ENCODE peak calls at places on chromosome 17, in eight cellular contexts. Q, V, N, U, R, G, C and L are unnamed samples.

GRCh38 chr17:68613739-68614298 is 12.7 kb upstream of the FAM20A start:
- DNase-seq in G (no peak), C (no peak), N (peak), Q (peak), V (no peak), R (peak), U (no peak), L (peak)

GRCh38 chr17:37481001-37481665 is 8.6 kb upstream of the DUSP14 start:
- DNase-seq in R (no peak), C (no peak), N (no peak), Q (no peak), G (no peak), U (no peak), V (no peak), L (peak)

GRCh38 chr17:62666061-62666800 is 38.8 kb downstream of the MRC2 start:
- DNase-seq in U (no peak), Q (no peak), G (no peak), R (no peak), C (no peak), N (no peak), V (no peak), L (no peak)

GRCh38 chr17:77645441-77646430 is 312.8 kb upstream of the TNRC6C start:
- DNase-seq in V (peak), C (no peak), Q (peak), G (no peak), N (no peak), R (peak), U (no peak), L (no peak)

GRCh38 chr17:55743103-55743679 is 7.7 kb upstream of the PCTP start:
- DNase-seq in N (peak), Q (no peak), C (no peak), U (no peak), R (no peak), V (peak), G (no peak), L (peak)

GRCh38 chr17:68035131-68035522 is 408 bp upstream of the KPNA2 start:
- DNase-seq in G (peak), Q (no peak), N (peak), U (no peak), R (peak), C (peak), V (no peak), L (no peak)

GRCh38 chr17:42255425-42255810 is 20.8 kb downstream of the STAT5B start:
- DNase-seq in N (no peak), U (no peak), R (no peak), V (no peak), G (no peak), C (no peak), Q (no peak), L (no peak)

GRCh38 chr17:78535285-78536197 is 41.7 kb downstream of the DNAH17 start:
- DNase-seq in N (no peak), U (no peak), Q (no peak), V (no peak), C (no peak), G (no peak), R (no peak), L (no peak)

GRCh38 chr17:18319604-18320256 is 4.6 kb downstream of the SMCR8 start:
- DNase-seq in Q (peak), V (peak), R (peak), U (peak), C (no peak), N (peak), G (no peak), L (peak)

GRCh38 chr17:59696682-59697277 is 10.4 kb downstream of the PTRH2 start:
- DNase-seq in Q (no peak), N (no peak), U (no peak), V (no peak), C (no peak), R (no peak), G (no peak), L (no peak)

GRCh38 chr17:44829558-44830358 is at the start of gene GJC1:
- DNase-seq in Q (peak), U (no peak), C (no peak), R (no peak), N (peak), V (peak), G (no peak), L (no peak)

GRCh38 chr17:57459286-57459915 is 203.1 kb downstream of the MSI2 start:
- DNase-seq in V (peak), U (no peak), N (no peak), G (no peak), Q (peak), C (no peak), R (peak), L (peak)

GRCh38 chr17:69779378-69780214 is 295.4 kb upstream of the KCNJ16 start:
- DNase-seq in R (peak), Q (peak), N (no peak), G (no peak), C (no peak), V (no peak), U (no peak), L (peak)

GRCh38 chr17:82963104-82963950 is 116.1 kb upstream of the METRNL start:
- DNase-seq in V (peak), C (peak), N (peak), R (peak), G (peak), Q (peak), U (no peak), L (peak)

GRCh38 chr17:42553161-42553818 is 567 bp downstream of the HSD17B1 start:
- DNase-seq in C (peak), N (peak), R (no peak), V (peak), U (no peak), G (no peak), Q (peak), L (peak)

GRCh38 chr17:69344939-69345338 is 18.0 kb upstream of the ABCA5 start:
- DNase-seq in G (no peak), V (no peak), N (no peak), U (no peak), Q (no peak), C (no peak), R (no peak), L (no peak)

GRCh38 chr17:10579270-10579669 is 29.8 kb upstream of the MYH2 start:
- DNase-seq in C (no peak), U (no peak), G (no peak), V (no peak), Q (no peak), N (no peak), R (no peak), L (peak)

GRCh38 chr17:44587339-44587738 is 30.1 kb downstream of the FZD2 start:
- DNase-seq in U (peak), C (no peak), Q (peak), G (peak), N (peak), V (peak), R (peak), L (peak)

GRCh38 chr17:27545562-27546229 is 85.3 kb upstream of the LGALS9 start:
- DNase-seq in R (no peak), G (no peak), C (no peak), V (peak), Q (no peak), U (no peak), N (no peak), L (no peak)

GRCh38 chr17:38605852-38606645 is at the start of gene SRCIN1:
- DNase-seq in C (peak), U (no peak), N (peak), G (peak), V (peak), R (no peak), Q (peak), L (no peak)

GRCh38 chr17:2172447-2172938 is 117.6 kb downstream of the HIC1 start:
- DNase-seq in U (no peak), Q (peak), R (peak), V (peak), N (no peak), G (no peak), C (no peak), L (peak)

GRCh38 chr17:59668816-59669215 is 38.4 kb downstream of the PTRH2 start:
- DNase-seq in V (peak), Q (peak), R (peak), G (no peak), N (no peak), C (no peak), U (peak), L (peak)

GRCh38 chr17:1568950-1569810 is 6.6 kb upstream of the PITPNA start:
- DNase-seq in G (no peak), R (no peak), U (no peak), Q (no peak), N (no peak), C (no peak), V (no peak), L (no peak)

GRCh38 chr17:35162755-35163154 is 15.1 kb downstream of the UNC45B start:
- DNase-seq in C (no peak), V (no peak), N (no peak), Q (no peak), U (no peak), G (no peak), R (no peak), L (no peak)

GRCh38 chr17:39054111-39054645 is 87.0 kb upstream of the FBXO47 start:
- DNase-seq in C (no peak), Q (peak), N (no peak), R (no peak), U (no peak), V (peak), G (no peak), L (no peak)

GRCh38 chr17:33667052-33667509 is 374.0 kb upstream of the ASIC2 start:
- DNase-seq in V (no peak), U (no peak), C (no peak), N (no peak), G (no peak), Q (no peak), R (no peak), L (no peak)

GRCh38 chr17:72491102-72491501 is 370.3 kb downstream of the SOX9 start:
- DNase-seq in G (no peak), U (no peak), C (no peak), R (no peak), Q (no peak), N (no peak), V (no peak), L (no peak)

GRCh38 chr17:57357392-57357784 is 101.1 kb downstream of the MSI2 start:
- DNase-seq in V (peak), U (no peak), C (peak), N (no peak), Q (no peak), G (peak), R (no peak), L (no peak)

GRCh38 chr17:77489239-77489897 is 348.6 kb downstream of the SEC14L1 start:
- DNase-seq in N (peak), V (no peak), U (no peak), C (peak), G (peak), R (no peak), Q (no peak), L (no peak)

GRCh38 chr17:29593546-29594440 is 861 bp downstream of the ANKRD13B start:
- DNase-seq in R (no peak), C (peak), N (peak), V (no peak), Q (peak), U (no peak), G (no peak), L (no peak)

GRCh38 chr17:27319536-27320221 is 25.8 kb downstream of the WSB1 start:
- DNase-seq in Q (peak), C (no peak), G (peak), R (no peak), N (peak), V (peak), U (no peak), L (peak)

GRCh38 chr17:28494445-28495188 is 11.5 kb upstream of the FOXN1 start:
- DNase-seq in N (peak), V (peak), C (peak), R (peak), Q (peak), U (no peak), G (peak), L (peak)

GRCh38 chr17:35889818-35890773 is 9.9 kb upstream of the CCL5 start:
- DNase-seq in C (no peak), N (peak), V (peak), R (peak), U (peak), G (no peak), Q (peak), L (peak)

GRCh38 chr17:50806141-50806643 is 29.2 kb upstream of the WFIKKN2 start:
- DNase-seq in Q (peak), G (no peak), U (no peak), N (no peak), R (peak), V (no peak), C (no peak), L (peak)

GRCh38 chr17:45784583-45785372 is 658 bp downstream of the CRHR1 start:
- DNase-seq in N (peak), C (no peak), U (no peak), G (no peak), R (no peak), V (peak), Q (peak), L (no peak)

GRCh38 chr17:58002973-58003372 is 4.1 kb downstream of the SRSF1 start:
- DNase-seq in G (no peak), R (no peak), Q (no peak), C (no peak), U (no peak), V (no peak), N (no peak), L (no peak)

GRCh38 chr17:28528329-28529011 is 22.3 kb downstream of the FOXN1 start:
- DNase-seq in R (no peak), G (peak), V (no peak), N (no peak), Q (no peak), U (no peak), C (peak), L (no peak)

GRCh38 chr17:40561871-40562611 is 3.2 kb downstream of the CCR7 start:
- DNase-seq in N (no peak), U (no peak), C (no peak), V (no peak), R (no peak), Q (no peak), G (no peak), L (no peak)

GRCh38 chr17:40561294-40561870 is 3.9 kb downstream of the CCR7 start:
- DNase-seq in C (no peak), U (no peak), R (no peak), V (no peak), Q (no peak), G (no peak), N (no peak), L (no peak)

GRCh38 chr17:40564195-40564882 is 933 bp downstream of the CCR7 start:
- DNase-seq in Q (no peak), R (no peak), G (no peak), U (no peak), V (no peak), C (no peak), N (no peak), L (no peak)

GRCh38 chr17:40563371-40564052 is 1.8 kb downstream of the CCR7 start:
- DNase-seq in C (no peak), N (no peak), R (no peak), U (no peak), G (no peak), Q (no peak), V (no peak), L (no peak)

GRCh38 chr17:40562841-40563370 is 2.4 kb downstream of the CCR7 start:
- DNase-seq in Q (no peak), U (no peak), R (no peak), N (no peak), C (no peak), V (no peak), G (no peak), L (no peak)
- H3K4me3 ChIP-seq in Q (no peak), U (no peak), R (no peak), N (no peak), C (no peak), V (no peak), G (no peak), L (no peak)

GRCh38 chr17:81217531-81217930 is 5.2 kb downstream of the CEP131 start:
- DNase-seq in R (no peak), U (no peak), Q (no peak), N (no peak), C (no peak), G (no peak), V (no peak), L (no peak)

GRCh38 chr17:81221371-81221841 is 1.4 kb downstream of the CEP131 start:
- DNase-seq in C (no peak), G (no peak), R (no peak), U (no peak), N (no peak), Q (no peak), V (no peak), L (no peak)

GRCh38 chr17:81218459-81218858 is 4.3 kb downstream of the CEP131 start:
- DNase-seq in N (no peak), V (no peak), Q (no peak), G (no peak), R (no peak), U (no peak), C (no peak), L (no peak)

GRCh38 chr17:81219476-81220180 is 3.1 kb downstream of the CEP131 start:
- DNase-seq in R (no peak), C (no peak), U (no peak), G (no peak), V (no peak), Q (no peak), N (no peak), L (no peak)

GRCh38 chr17:81218991-81219390 is 3.8 kb downstream of the CEP131 start:
- DNase-seq in C (no peak), G (no peak), V (no peak), N (no peak), U (no peak), R (no peak), Q (no peak), L (no peak)
- TF ChIP-seq CTCF in C (no peak), G (no peak), V (no peak), N (no peak), U (no peak), R (no peak), Q (no peak), L (no peak)

DNA sequence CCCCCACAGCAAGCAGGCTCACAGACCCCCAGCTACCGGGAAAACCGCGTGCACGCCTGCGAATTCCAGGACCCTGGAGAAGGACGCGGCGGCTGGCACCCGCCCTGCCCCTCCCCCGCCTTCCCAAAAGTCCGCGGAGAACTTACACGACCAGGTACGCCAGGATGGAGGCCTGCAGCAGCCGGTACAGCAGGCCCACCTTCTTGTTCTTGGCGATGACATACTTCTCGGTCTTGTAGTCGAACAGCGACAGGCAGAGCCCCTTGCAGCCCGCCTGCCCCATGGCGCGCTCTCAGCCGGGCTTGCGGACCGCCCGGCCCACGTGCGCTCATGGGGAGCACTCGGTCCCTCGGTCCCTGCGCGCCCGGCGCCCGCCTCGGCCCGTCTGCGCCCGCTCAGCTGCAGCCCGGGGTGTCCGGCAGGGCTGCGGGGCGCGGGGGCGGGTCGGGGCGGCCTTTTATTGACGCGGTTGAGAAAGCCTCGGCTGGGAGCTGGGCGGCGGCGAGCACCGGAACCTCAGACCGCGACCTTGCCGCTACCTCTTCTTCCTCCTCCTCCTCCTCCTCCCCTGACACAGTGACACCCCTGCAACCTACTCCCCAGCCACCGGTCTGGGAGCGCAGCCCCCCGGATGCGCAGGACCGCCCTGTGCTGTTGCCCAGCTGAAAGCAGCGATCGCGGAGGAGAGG is at the start of gene P2RX5:
- DNase-seq in G (no peak), N (peak), Q (peak), C (peak), R (no peak), U (no peak), V (peak), L (no peak)
- H3K4me3 ChIP-seq in G (peak), N (peak), Q (peak), C (no peak), R (peak), U (peak), V (peak), L (peak)

DNA sequence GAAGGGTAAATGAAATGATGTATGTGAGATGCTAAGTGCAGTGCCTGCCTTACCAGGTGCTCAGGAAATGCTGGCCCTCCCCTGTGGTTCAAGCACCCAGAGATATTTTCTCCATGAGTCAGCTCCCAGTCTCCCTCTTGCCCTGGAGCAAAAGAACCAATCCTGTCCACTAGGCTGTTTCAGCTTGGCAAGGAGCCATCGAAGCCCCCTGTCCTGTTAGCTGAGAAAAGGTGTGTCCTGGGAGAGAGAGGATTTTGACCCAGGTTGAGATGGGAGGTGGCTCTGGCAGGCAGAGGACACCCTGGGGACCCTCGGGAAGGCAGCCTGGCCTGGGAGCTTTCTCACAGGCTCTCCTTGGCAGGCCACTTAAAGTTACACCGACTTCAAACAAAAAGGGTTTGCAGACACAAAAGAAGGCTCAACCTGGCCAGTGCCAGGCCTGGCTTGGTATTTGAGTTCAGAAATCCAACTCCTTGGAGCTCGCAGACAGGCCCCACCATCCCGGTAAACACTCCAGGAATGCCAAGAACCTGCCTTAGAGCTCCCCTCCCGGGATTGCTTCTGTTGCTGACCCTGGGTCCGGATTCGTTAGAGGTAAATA is 29.6 kb downstream of the NTN1 start:
- DNase-seq in U (no peak), R (no peak), G (no peak), Q (no peak), N (no peak), V (peak), C (no peak), L (no peak)
- TF ChIP-seq CTCF in U (no peak), R (no peak), G (no peak), Q (no peak), N (no peak), V (no peak), C (no peak), L (no peak)

GRCh38 chr17:79859676-79860615 is 20.7 kb upstream of the CBX4 start:
- DNase-seq in G (no peak), N (peak), R (no peak), C (no peak), Q (no peak), U (no peak), V (no peak), L (no peak)

GRCh38 chr17:79855331-79856124 is 16.3 kb upstream of the CBX4 start:
- DNase-seq in R (no peak), G (no peak), V (no peak), N (no peak), U (no peak), C (peak), Q (no peak), L (no peak)

GRCh38 chr17:79852748-79853147 is 13.5 kb upstream of the CBX4 start:
- DNase-seq in N (no peak), U (no peak), R (no peak), V (peak), Q (peak), G (no peak), C (no peak), L (peak)

GRCh38 chr17:79854080-79854861 is 15.0 kb upstream of the CBX4 start:
- DNase-seq in N (no peak), R (no peak), C (peak), U (no peak), G (no peak), V (no peak), Q (no peak), L (no peak)

GRCh38 chr17:79857095-79857494 is 17.9 kb upstream of the CBX4 start:
- DNase-seq in N (no peak), R (no peak), G (no peak), Q (no peak), C (no peak), V (no peak), U (no peak), L (no peak)
- H3K4me3 ChIP-seq in N (no peak), R (no peak), G (no peak), Q (no peak), C (no peak), V (no peak), U (no peak), L (no peak)

GRCh38 chr17:8158267-8159031 is 4.3 kb downstream of the VAMP2 start:
- DNase-seq in V (peak), R (peak), N (peak), C (peak), G (peak), Q (peak), U (peak), L (peak)

GRCh38 chr17:8159032-8159400 is 3.7 kb downstream of the VAMP2 start:
- DNase-seq in V (no peak), Q (no peak), N (no peak), R (no peak), G (no peak), C (no peak), U (no peak), L (no peak)

GRCh38 chr17:8160224-8160577 is 2.5 kb downstream of the VAMP2 start:
- DNase-seq in U (no peak), V (no peak), C (no peak), Q (no peak), N (no peak), G (no peak), R (no peak), L (no peak)

GRCh38 chr17:8160741-8161221 is 2.0 kb downstream of the VAMP2 start:
- DNase-seq in U (no peak), C (no peak), Q (no peak), N (no peak), R (no peak), V (no peak), G (no peak), L (no peak)

GRCh38 chr17:8159459-8160223 is 3.1 kb downstream of the VAMP2 start:
- DNase-seq in U (no peak), Q (no peak), G (no peak), C (peak), N (no peak), R (no peak), V (no peak), L (no peak)
- TF ChIP-seq CTCF in U (no peak), Q (no peak), G (no peak), C (no peak), N (no peak), R (no peak), V (no peak), L (no peak)